ENCODE peak calls at places on chromosomes 3 and 15, in ten cellular contexts. One of them, this sample, is unnamed. For H3K4me1, the result is how much of the 10 kb centered on the place peaks cover.

GRCh38 chr3:196813903-196814302 is 53.8 kb upstream of the SENP5 start:
- DNase-seq in CD4-positive, CD25-positive, alpha-beta regulatory T cell: no peak
- DNase-seq in A673: no peak
- DNase-seq in GM23338: no peak
- DNase-seq in H9: no peak
- DNase-seq in heart right ventricle: no peak
- DNase-seq in CD8-positive, alpha-beta T cell: no peak
- DNase-seq in mesendoderm: no peak
- DNase-seq in right cardiac atrium: no peak
- DNase-seq in transverse colon: no peak
- DNase-seq in this sample: peak

GRCh38 chr3:154301556-154301955 is 22.7 kb downstream of the DHX36 start:
- DNase-seq in CD4-positive, CD25-positive, alpha-beta regulatory T cell: no peak
- DNase-seq in A673: no peak
- DNase-seq in GM23338: no peak
- DNase-seq in H9: no peak
- DNase-seq in heart right ventricle: no peak
- DNase-seq in CD8-positive, alpha-beta T cell: no peak
- DNase-seq in mesendoderm: peak
- DNase-seq in right cardiac atrium: no peak
- DNase-seq in transverse colon: no peak
- DNase-seq in this sample: no peak

GRCh38 chr15:93166675-93167074 is 77.7 kb upstream of the RGMA start:
- DNase-seq in CD4-positive, CD25-positive, alpha-beta regulatory T cell: no peak
- DNase-seq in A673: no peak
- DNase-seq in GM23338: no peak
- DNase-seq in H9: no peak
- DNase-seq in heart right ventricle: no peak
- DNase-seq in CD8-positive, alpha-beta T cell: no peak
- DNase-seq in mesendoderm: no peak
- DNase-seq in right cardiac atrium: no peak
- DNase-seq in transverse colon: no peak
- DNase-seq in this sample: no peak

GRCh38 chr3:144127700-144128099 is 156.1 kb downstream of the DIPK2A start:
- DNase-seq in CD4-positive, CD25-positive, alpha-beta regulatory T cell: no peak
- DNase-seq in A673: no peak
- DNase-seq in GM23338: no peak
- DNase-seq in H9: no peak
- DNase-seq in heart right ventricle: no peak
- DNase-seq in CD8-positive, alpha-beta T cell: no peak
- DNase-seq in mesendoderm: no peak
- DNase-seq in right cardiac atrium: no peak
- DNase-seq in transverse colon: no peak
- DNase-seq in this sample: no peak

GRCh38 chr15:93460717-93461116 is 371.7 kb upstream of the RGMA start:
- DNase-seq in CD4-positive, CD25-positive, alpha-beta regulatory T cell: no peak
- DNase-seq in A673: no peak
- DNase-seq in GM23338: no peak
- DNase-seq in H9: no peak
- DNase-seq in heart right ventricle: no peak
- DNase-seq in CD8-positive, alpha-beta T cell: no peak
- DNase-seq in mesendoderm: no peak
- DNase-seq in right cardiac atrium: no peak
- DNase-seq in transverse colon: no peak
- DNase-seq in this sample: no peak

GRCh38 chr3:13420817-13421755 is 964 bp upstream of the NUP210 start:
- DNase-seq in CD4-positive, CD25-positive, alpha-beta regulatory T cell: peak
- DNase-seq in A673: no peak
- DNase-seq in GM23338: peak
- DNase-seq in H9: no peak
- DNase-seq in heart right ventricle: no peak
- DNase-seq in CD8-positive, alpha-beta T cell: peak
- DNase-seq in mesendoderm: no peak
- DNase-seq in right cardiac atrium: no peak
- DNase-seq in transverse colon: peak
- DNase-seq in this sample: no peak

GRCh38 chr3:95434436-95434835 is 1371.6 kb downstream of the NSUN3 start:
- DNase-seq in CD4-positive, CD25-positive, alpha-beta regulatory T cell: no peak
- DNase-seq in A673: no peak
- DNase-seq in GM23338: no peak
- DNase-seq in H9: no peak
- DNase-seq in heart right ventricle: no peak
- DNase-seq in CD8-positive, alpha-beta T cell: no peak
- DNase-seq in mesendoderm: no peak
- DNase-seq in right cardiac atrium: no peak
- DNase-seq in transverse colon: no peak
- DNase-seq in this sample: no peak

GRCh38 chr3:56769125-56769709 is 32.5 kb downstream of the ARHGEF3 start:
- DNase-seq in CD4-positive, CD25-positive, alpha-beta regulatory T cell: no peak
- DNase-seq in A673: no peak
- DNase-seq in GM23338: no peak
- DNase-seq in H9: no peak
- DNase-seq in heart right ventricle: no peak
- DNase-seq in CD8-positive, alpha-beta T cell: no peak
- DNase-seq in mesendoderm: no peak
- DNase-seq in right cardiac atrium: no peak
- DNase-seq in transverse colon: no peak
- DNase-seq in this sample: no peak

GRCh38 chr15:88635343-88635742 is 3.5 kb upstream of the ISG20 start:
- DNase-seq in CD4-positive, CD25-positive, alpha-beta regulatory T cell: peak
- DNase-seq in A673: no peak
- DNase-seq in GM23338: no peak
- DNase-seq in H9: no peak
- DNase-seq in heart right ventricle: no peak
- DNase-seq in CD8-positive, alpha-beta T cell: no peak
- DNase-seq in mesendoderm: no peak
- DNase-seq in right cardiac atrium: no peak
- DNase-seq in transverse colon: peak
- DNase-seq in this sample: no peak

GRCh38 chr3:24196526-24196925 is 251.4 kb downstream of the NR1D2 start:
- DNase-seq in CD4-positive, CD25-positive, alpha-beta regulatory T cell: no peak
- DNase-seq in A673: no peak
- DNase-seq in GM23338: no peak
- DNase-seq in H9: no peak
- DNase-seq in heart right ventricle: no peak
- DNase-seq in CD8-positive, alpha-beta T cell: no peak
- DNase-seq in mesendoderm: no peak
- DNase-seq in right cardiac atrium: no peak
- DNase-seq in transverse colon: no peak
- DNase-seq in this sample: no peak

GRCh38 chr15:100669260-100669659 is 66.9 kb downstream of the ASB7 start:
- DNase-seq in CD4-positive, CD25-positive, alpha-beta regulatory T cell: no peak
- DNase-seq in A673: no peak
- DNase-seq in GM23338: no peak
- DNase-seq in H9: peak
- DNase-seq in heart right ventricle: no peak
- DNase-seq in CD8-positive, alpha-beta T cell: no peak
- DNase-seq in mesendoderm: no peak
- DNase-seq in right cardiac atrium: no peak
- DNase-seq in transverse colon: no peak
- DNase-seq in this sample: no peak

GRCh38 chr3:10501664-10502052 is 3.7 kb downstream of the ATP2B2 start:
- DNase-seq in CD4-positive, CD25-positive, alpha-beta regulatory T cell: no peak
- DNase-seq in A673: no peak
- DNase-seq in GM23338: no peak
- DNase-seq in H9: no peak
- DNase-seq in heart right ventricle: no peak
- DNase-seq in CD8-positive, alpha-beta T cell: no peak
- DNase-seq in mesendoderm: no peak
- DNase-seq in right cardiac atrium: no peak
- DNase-seq in transverse colon: no peak
- DNase-seq in this sample: no peak
- H3K4me1 ChIP-seq in CD4-positive, CD25-positive, alpha-beta regulatory T cell: under half
- H3K4me1 ChIP-seq in A673: under half
- H3K4me1 ChIP-seq in GM23338: under half
- H3K4me1 ChIP-seq in H9: under half
- H3K4me1 ChIP-seq in heart right ventricle: under half
- H3K4me1 ChIP-seq in CD8-positive, alpha-beta T cell: under half
- H3K4me1 ChIP-seq in mesendoderm: under half
- H3K4me1 ChIP-seq in right cardiac atrium: under half
- H3K4me1 ChIP-seq in transverse colon: under half
- H3K4me1 ChIP-seq in this sample: under half

DNA sequence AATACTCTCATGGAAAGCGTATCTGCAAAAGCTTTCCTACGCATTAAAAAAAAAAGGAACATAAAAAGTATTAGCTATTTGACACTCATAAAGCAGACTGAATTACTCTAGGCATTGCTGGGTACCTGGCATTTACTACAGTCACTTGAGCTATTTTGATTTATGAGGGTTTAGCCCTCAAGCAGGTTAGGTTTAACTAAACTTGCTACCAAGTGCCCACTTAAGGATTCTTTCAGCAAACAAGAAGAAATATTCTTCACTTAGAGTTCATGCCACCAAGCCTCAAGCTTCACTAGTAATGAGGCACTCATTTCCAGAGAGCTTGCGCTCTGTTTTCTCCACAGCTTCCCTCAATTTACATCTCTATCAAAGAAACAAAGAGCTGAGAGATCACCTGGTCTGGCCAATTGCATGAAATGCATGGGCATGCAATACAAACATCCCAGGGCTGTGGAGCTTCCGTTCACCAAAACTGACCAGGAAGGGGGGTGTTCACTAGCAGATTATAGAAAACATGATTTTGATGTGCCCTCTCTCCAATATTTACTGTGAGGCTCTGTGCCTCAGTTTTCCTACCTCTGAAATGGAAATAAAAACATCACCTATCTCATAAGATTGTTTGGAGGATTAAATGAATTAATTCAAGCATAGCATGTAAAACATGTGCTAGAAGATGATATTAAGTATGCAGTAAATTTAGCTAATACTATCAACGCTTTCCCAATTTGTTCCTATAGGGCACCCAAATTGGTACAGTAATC is 217.3 kb downstream of the RORA start:
- DNase-seq in CD4-positive, CD25-positive, alpha-beta regulatory T cell: no peak
- DNase-seq in A673: no peak
- DNase-seq in GM23338: peak
- DNase-seq in H9: peak
- DNase-seq in heart right ventricle: no peak
- DNase-seq in CD8-positive, alpha-beta T cell: no peak
- DNase-seq in mesendoderm: peak
- DNase-seq in right cardiac atrium: no peak
- DNase-seq in transverse colon: no peak
- DNase-seq in this sample: no peak
- H3K27ac ChIP-seq in CD4-positive, CD25-positive, alpha-beta regulatory T cell: no peak
- H3K27ac ChIP-seq in A673: no peak
- H3K27ac ChIP-seq in GM23338: peak
- H3K27ac ChIP-seq in H9: peak
- H3K27ac ChIP-seq in heart right ventricle: no peak
- H3K27ac ChIP-seq in CD8-positive, alpha-beta T cell: no peak
- H3K27ac ChIP-seq in mesendoderm: peak
- H3K27ac ChIP-seq in right cardiac atrium: no peak
- H3K27ac ChIP-seq in transverse colon: no peak
- H3K27ac ChIP-seq in this sample: no peak

DNA sequence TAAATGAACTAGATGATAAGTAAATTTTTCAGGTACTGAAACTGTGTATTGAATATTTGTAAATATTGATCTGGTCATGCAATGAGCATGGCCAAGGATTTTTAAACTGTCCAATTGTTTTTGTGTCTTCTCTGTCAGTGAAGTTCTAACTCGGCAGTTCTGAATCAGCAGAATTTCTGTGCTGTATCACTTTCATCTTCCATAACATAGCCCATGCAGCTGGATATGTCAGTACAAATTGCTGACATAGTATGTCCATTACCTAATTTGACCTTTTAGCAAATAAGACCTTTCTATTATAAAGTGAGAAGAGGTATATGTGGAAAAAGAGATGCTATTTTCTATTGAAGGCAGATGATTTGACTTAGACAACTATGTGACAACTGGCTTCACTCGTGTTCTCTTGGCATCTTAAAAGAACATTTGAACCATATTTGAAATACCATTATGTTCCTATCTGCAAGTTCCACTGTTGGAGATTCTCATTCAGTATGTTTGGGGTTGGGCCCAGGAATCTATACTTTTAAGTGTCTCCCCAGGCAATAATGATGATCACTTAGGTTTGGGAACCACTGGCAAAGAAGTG is 90.4 kb downstream of the CMSS1 start:
- DNase-seq in CD4-positive, CD25-positive, alpha-beta regulatory T cell: no peak
- DNase-seq in A673: no peak
- DNase-seq in GM23338: no peak
- DNase-seq in H9: no peak
- DNase-seq in heart right ventricle: no peak
- DNase-seq in CD8-positive, alpha-beta T cell: no peak
- DNase-seq in mesendoderm: no peak
- DNase-seq in right cardiac atrium: no peak
- DNase-seq in transverse colon: no peak
- DNase-seq in this sample: no peak
- H3K4me1 ChIP-seq in CD4-positive, CD25-positive, alpha-beta regulatory T cell: under half
- H3K4me1 ChIP-seq in A673: under half
- H3K4me1 ChIP-seq in GM23338: under half
- H3K4me1 ChIP-seq in H9: under half
- H3K4me1 ChIP-seq in heart right ventricle: under half
- H3K4me1 ChIP-seq in CD8-positive, alpha-beta T cell: under half
- H3K4me1 ChIP-seq in mesendoderm: under half
- H3K4me1 ChIP-seq in right cardiac atrium: under half
- H3K4me1 ChIP-seq in transverse colon: under half
- H3K4me1 ChIP-seq in this sample: under half

DNA sequence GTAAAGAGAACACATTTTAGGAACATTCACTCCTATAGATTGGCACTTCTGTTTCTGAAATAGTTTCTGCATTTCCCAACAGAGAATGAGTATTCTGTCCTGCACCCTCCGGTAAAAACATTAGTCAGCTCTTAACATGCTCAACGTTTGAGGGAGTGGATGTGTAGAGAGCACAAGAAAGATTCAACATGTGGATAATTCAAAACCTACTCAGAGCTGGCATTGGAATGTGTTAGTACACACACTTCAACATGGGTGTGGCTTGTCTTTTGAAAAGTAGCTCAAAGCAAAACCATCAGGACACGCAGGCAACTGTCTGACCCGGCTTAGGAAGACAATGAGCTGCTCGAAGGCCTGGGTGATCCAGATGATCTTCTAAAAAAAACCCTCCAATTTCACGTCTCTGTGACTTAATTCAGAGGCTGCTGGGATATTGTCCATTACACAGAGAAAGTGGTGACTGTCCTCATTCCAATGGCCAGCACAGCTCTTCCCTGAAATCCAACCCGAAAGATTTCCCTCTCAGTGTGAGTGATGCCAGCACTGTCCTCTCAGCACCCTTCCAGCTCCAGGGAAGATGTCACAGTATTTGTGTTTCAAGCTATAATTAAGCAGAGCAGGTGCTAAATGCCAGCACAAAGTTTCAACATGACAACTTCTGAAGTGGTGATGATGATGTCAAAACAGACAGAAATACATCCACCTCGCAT is 18.1 kb downstream of the FBN1 start:
- DNase-seq in CD4-positive, CD25-positive, alpha-beta regulatory T cell: no peak
- DNase-seq in A673: peak
- DNase-seq in GM23338: peak
- DNase-seq in H9: no peak
- DNase-seq in heart right ventricle: no peak
- DNase-seq in CD8-positive, alpha-beta T cell: no peak
- DNase-seq in mesendoderm: no peak
- DNase-seq in right cardiac atrium: no peak
- DNase-seq in transverse colon: no peak
- DNase-seq in this sample: peak
- H3K27ac ChIP-seq in CD4-positive, CD25-positive, alpha-beta regulatory T cell: no peak
- H3K27ac ChIP-seq in A673: no peak
- H3K27ac ChIP-seq in GM23338: no peak
- H3K27ac ChIP-seq in H9: no peak
- H3K27ac ChIP-seq in heart right ventricle: no peak
- H3K27ac ChIP-seq in CD8-positive, alpha-beta T cell: no peak
- H3K27ac ChIP-seq in mesendoderm: no peak
- H3K27ac ChIP-seq in right cardiac atrium: peak
- H3K27ac ChIP-seq in transverse colon: no peak
- H3K27ac ChIP-seq in this sample: peak

GRCh38 chr3:157027861-157028745 is 131.8 kb downstream of the CCNL1 start:
- DNase-seq in CD4-positive, CD25-positive, alpha-beta regulatory T cell: no peak
- DNase-seq in A673: no peak
- DNase-seq in GM23338: peak
- DNase-seq in H9: no peak
- DNase-seq in heart right ventricle: no peak
- DNase-seq in CD8-positive, alpha-beta T cell: no peak
- DNase-seq in mesendoderm: peak
- DNase-seq in right cardiac atrium: no peak
- DNase-seq in transverse colon: no peak
- DNase-seq in this sample: peak
- H3K4me1 ChIP-seq in CD4-positive, CD25-positive, alpha-beta regulatory T cell: under half
- H3K4me1 ChIP-seq in A673: under half
- H3K4me1 ChIP-seq in GM23338: under half
- H3K4me1 ChIP-seq in H9: under half
- H3K4me1 ChIP-seq in heart right ventricle: under half
- H3K4me1 ChIP-seq in CD8-positive, alpha-beta T cell: under half
- H3K4me1 ChIP-seq in mesendoderm: under half
- H3K4me1 ChIP-seq in right cardiac atrium: under half
- H3K4me1 ChIP-seq in transverse colon: under half
- H3K4me1 ChIP-seq in this sample: under half